ENCODE peak calls at places on chromosome 9, in six cellular contexts. One of them, this sample, is unnamed.

GRCh38 chr9:134785325-134786108 is 95.1 kb upstream of the FCN2 start:
- DNase-seq in trophoblast cell: no peak
- DNase-seq in H9: no peak
- DNase-seq in neuronal stem cell: no peak
- DNase-seq in mesenchymal stem cell: no peak
- DNase-seq in IMR-90: no peak
- DNase-seq in this sample: no peak

GRCh38 chr9:133612816-133613215 is 3.6 kb upstream of the FAM163B start:
- DNase-seq in mesenchymal stem cell: no peak
- DNase-seq in neuronal stem cell: no peak
- DNase-seq in IMR-90: no peak
- DNase-seq in trophoblast cell: no peak
- DNase-seq in H9: no peak
- DNase-seq in this sample: no peak

GRCh38 chr9:72980600-72981265 is 27.9 kb upstream of the ALDH1A1 start:
- DNase-seq in trophoblast cell: peak; percentile 83
- DNase-seq in neuronal stem cell: no peak
- DNase-seq in H9: no peak
- DNase-seq in mesenchymal stem cell: no peak
- DNase-seq in IMR-90: no peak
- DNase-seq in this sample: no peak

GRCh38 chr9:83474631-83475030 is 63.6 kb downstream of the FRMD3 start:
- DNase-seq in IMR-90: no peak
- DNase-seq in trophoblast cell: no peak
- DNase-seq in mesenchymal stem cell: no peak
- DNase-seq in H9: no peak
- DNase-seq in neuronal stem cell: no peak
- DNase-seq in this sample: no peak

GRCh38 chr9:85741112-85741874 is 461 bp downstream of the AGTPBP1 start:
- DNase-seq in trophoblast cell: peak; percentile 56
- DNase-seq in neuronal stem cell: peak; percentile 65
- DNase-seq in H9: peak; percentile 56
- DNase-seq in IMR-90: peak; percentile 8
- DNase-seq in mesenchymal stem cell: peak; percentile 65
- DNase-seq in this sample: peak; percentile 76

GRCh38 chr9:88813810-88814209 is 177.5 kb upstream of the S1PR3 start:
- DNase-seq in IMR-90: no peak
- DNase-seq in H9: no peak
- DNase-seq in neuronal stem cell: no peak
- DNase-seq in trophoblast cell: no peak
- DNase-seq in mesenchymal stem cell: peak; percentile 48
- DNase-seq in this sample: no peak

GRCh38 chr9:4211806-4212205 is 88.1 kb downstream of the GLIS3 start:
- DNase-seq in H9: no peak
- DNase-seq in mesenchymal stem cell: no peak
- DNase-seq in IMR-90: no peak
- DNase-seq in neuronal stem cell: no peak
- DNase-seq in trophoblast cell: no peak
- DNase-seq in this sample: no peak

GRCh38 chr9:72046593-72047456 is 13.6 kb downstream of the C9orf57 start:
- DNase-seq in mesenchymal stem cell: no peak
- DNase-seq in trophoblast cell: peak; percentile 67
- DNase-seq in neuronal stem cell: no peak
- DNase-seq in IMR-90: no peak
- DNase-seq in H9: no peak
- DNase-seq in this sample: no peak

GRCh38 chr9:71490810-71491209 is 277.5 kb downstream of the CEMIP2 start:
- DNase-seq in trophoblast cell: peak; percentile 32
- DNase-seq in H9: no peak
- DNase-seq in IMR-90: no peak
- DNase-seq in neuronal stem cell: no peak
- DNase-seq in mesenchymal stem cell: no peak
- DNase-seq in this sample: no peak

GRCh38 chr9:74570879-74571512 is 73.9 kb downstream of the RORB start:
- DNase-seq in H9: no peak
- DNase-seq in trophoblast cell: peak; percentile 64
- DNase-seq in IMR-90: peak; percentile 40
- DNase-seq in neuronal stem cell: peak; percentile 14
- DNase-seq in mesenchymal stem cell: peak; percentile 39
- DNase-seq in this sample: no peak

GRCh38 chr9:134644715-134645606 is 3.4 kb downstream of the COL5A1 start:
- DNase-seq in neuronal stem cell: no peak
- DNase-seq in H9: no peak
- DNase-seq in IMR-90: peak; percentile 99
- DNase-seq in mesenchymal stem cell: peak; percentile 95
- DNase-seq in trophoblast cell: peak; percentile 19
- DNase-seq in this sample: no peak

GRCh38 chr9:23447166-23447565 is 378.9 kb downstream of the ELAVL2 start:
- DNase-seq in H9: peak; percentile 35
- DNase-seq in neuronal stem cell: no peak
- DNase-seq in IMR-90: no peak
- DNase-seq in mesenchymal stem cell: no peak
- DNase-seq in trophoblast cell: no peak
- DNase-seq in this sample: no peak

GRCh38 chr9:23451802-23452418 is 374.1 kb downstream of the ELAVL2 start:
- DNase-seq in neuronal stem cell: no peak
- DNase-seq in H9: no peak
- DNase-seq in IMR-90: no peak
- DNase-seq in trophoblast cell: no peak
- DNase-seq in mesenchymal stem cell: no peak
- DNase-seq in this sample: no peak

GRCh38 chr9:23444658-23445057 is 381.4 kb downstream of the ELAVL2 start:
- DNase-seq in H9: no peak
- DNase-seq in mesenchymal stem cell: no peak
- DNase-seq in trophoblast cell: no peak
- DNase-seq in neuronal stem cell: no peak
- DNase-seq in IMR-90: no peak
- DNase-seq in this sample: no peak

DNA sequence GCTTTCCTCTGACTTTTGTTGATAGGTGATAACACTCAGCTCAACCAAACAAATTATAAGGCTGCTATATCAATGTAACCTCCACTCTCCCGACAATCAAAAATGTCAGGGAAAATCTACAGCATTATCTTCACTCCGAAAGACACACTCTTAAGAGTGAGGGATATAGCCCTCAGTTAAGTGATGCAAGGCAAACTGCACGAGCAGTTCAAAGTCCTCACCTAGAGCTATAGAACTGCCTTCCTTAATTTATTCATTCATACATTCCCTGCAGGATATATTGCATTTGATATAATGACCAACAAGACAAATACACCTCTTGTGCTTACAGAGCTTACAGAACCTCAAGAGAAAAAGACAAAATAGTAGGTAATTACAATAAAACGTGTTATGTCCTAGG is 378.1 kb downstream of the ELAVL2 start:
- DNase-seq in H9: no peak
- DNase-seq in neuronal stem cell: no peak
- DNase-seq in trophoblast cell: no peak
- DNase-seq in IMR-90: no peak
- DNase-seq in mesenchymal stem cell: no peak
- DNase-seq in this sample: no peak
- H3K14ac ChIP-seq in H9: no peak overlapping the region
- H3K14ac ChIP-seq in neuronal stem cell: no peak overlapping the region
- H3K14ac ChIP-seq in trophoblast cell: no peak overlapping the region
- H3K14ac ChIP-seq in IMR-90: no peak overlapping the region
- H3K14ac ChIP-seq in mesenchymal stem cell: no peak overlapping the region
- H3K14ac ChIP-seq in this sample: no peak overlapping the region

DNA sequence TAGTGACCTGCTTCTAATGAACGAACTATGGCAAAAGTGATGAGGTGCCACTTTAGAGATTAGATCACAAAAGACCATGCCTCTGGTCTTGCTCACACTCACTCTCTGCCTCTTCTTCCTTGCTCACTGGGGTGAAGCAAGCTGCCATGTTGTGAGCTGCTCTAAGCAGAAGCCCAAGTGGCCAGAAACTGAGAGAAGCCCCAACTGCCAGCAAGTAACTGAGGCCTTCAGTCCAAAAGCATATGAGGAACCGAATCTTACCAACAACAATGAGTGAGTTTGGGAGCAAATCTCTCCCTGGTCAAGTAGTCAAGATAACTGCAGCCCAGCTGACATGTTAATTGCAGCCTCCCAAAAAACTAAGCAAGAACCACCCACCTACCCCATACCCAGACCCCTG is 126.0 kb upstream of the ACO1 start:
- DNase-seq in H9: no peak
- DNase-seq in neuronal stem cell: no peak
- DNase-seq in mesenchymal stem cell: no peak
- DNase-seq in trophoblast cell: no peak
- DNase-seq in IMR-90: no peak
- DNase-seq in this sample: no peak
- H3K14ac ChIP-seq in H9: no peak overlapping the region
- H3K14ac ChIP-seq in neuronal stem cell: no peak overlapping the region
- H3K14ac ChIP-seq in mesenchymal stem cell: no peak overlapping the region
- H3K14ac ChIP-seq in trophoblast cell: no peak overlapping the region
- H3K14ac ChIP-seq in IMR-90: no peak overlapping the region
- H3K14ac ChIP-seq in this sample: no peak overlapping the region

GRCh38 chr9:116669296-116669695 is 17.8 kb upstream of the TRIM32 start:
- DNase-seq in trophoblast cell: peak; percentile 40
- DNase-seq in H9: no peak
- DNase-seq in IMR-90: no peak
- DNase-seq in neuronal stem cell: no peak
- DNase-seq in mesenchymal stem cell: no peak
- DNase-seq in this sample: no peak

GRCh38 chr9:116674210-116674980 is 12.7 kb upstream of the TRIM32 start:
- DNase-seq in neuronal stem cell: no peak
- DNase-seq in IMR-90: peak; percentile 33
- DNase-seq in mesenchymal stem cell: no peak
- DNase-seq in trophoblast cell: no peak
- DNase-seq in H9: no peak
- DNase-seq in this sample: no peak

GRCh38 chr9:116671605-116672004 is 15.5 kb upstream of the TRIM32 start:
- DNase-seq in mesenchymal stem cell: no peak
- DNase-seq in neuronal stem cell: no peak
- DNase-seq in IMR-90: no peak
- DNase-seq in trophoblast cell: no peak
- DNase-seq in H9: no peak
- DNase-seq in this sample: no peak

GRCh38 chr9:116673375-116673774 is 13.7 kb upstream of the TRIM32 start:
- DNase-seq in neuronal stem cell: no peak
- DNase-seq in trophoblast cell: no peak
- DNase-seq in IMR-90: no peak
- DNase-seq in H9: no peak
- DNase-seq in mesenchymal stem cell: no peak
- DNase-seq in this sample: no peak
- H3K14ac ChIP-seq in neuronal stem cell: no peak overlapping the region
- H3K14ac ChIP-seq in trophoblast cell: no peak overlapping the region
- H3K14ac ChIP-seq in IMR-90: no peak overlapping the region
- H3K14ac ChIP-seq in H9: no peak overlapping the region
- H3K14ac ChIP-seq in mesenchymal stem cell: no peak overlapping the region
- H3K14ac ChIP-seq in this sample: no peak overlapping the region

GRCh38 chr9:138072897-138073296 is 195.3 kb downstream of the CACNA1B start:
- DNase-seq in H9: peak; percentile 28
- DNase-seq in neuronal stem cell: no peak
- DNase-seq in trophoblast cell: no peak
- DNase-seq in mesenchymal stem cell: no peak
- DNase-seq in IMR-90: no peak
- DNase-seq in this sample: no peak
- H3K14ac ChIP-seq in H9: no peak overlapping the region
- H3K14ac ChIP-seq in neuronal stem cell: peak overlapping the region; percentile 10
- H3K14ac ChIP-seq in trophoblast cell: no peak overlapping the region
- H3K14ac ChIP-seq in mesenchymal stem cell: no peak overlapping the region
- H3K14ac ChIP-seq in IMR-90: no peak overlapping the region
- H3K14ac ChIP-seq in this sample: no peak overlapping the region

DNA sequence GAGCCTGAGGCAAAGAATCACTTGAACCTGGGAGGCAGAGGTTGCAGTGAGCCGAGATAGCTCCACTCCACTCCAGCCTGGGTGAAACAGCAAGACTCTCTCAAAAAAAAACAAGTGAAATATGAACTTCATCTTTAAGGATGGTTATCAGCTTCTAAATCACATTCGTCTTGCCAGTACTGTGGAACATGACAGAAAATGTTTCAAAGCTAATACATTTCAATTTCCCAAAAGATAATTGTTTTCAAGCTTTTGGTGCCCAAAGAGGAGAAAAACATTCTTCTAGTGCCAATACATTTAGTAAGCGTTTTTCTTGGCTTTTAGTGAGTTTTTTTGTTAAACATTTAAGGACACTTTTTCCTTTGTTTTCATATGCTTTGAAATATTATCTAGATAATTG is 4.4 kb upstream of the IFT74 start:
- DNase-seq in H9: no peak
- DNase-seq in IMR-90: no peak
- DNase-seq in neuronal stem cell: no peak
- DNase-seq in mesenchymal stem cell: no peak
- DNase-seq in trophoblast cell: no peak
- DNase-seq in this sample: no peak
- H3K14ac ChIP-seq in H9: no peak overlapping the region
- H3K14ac ChIP-seq in IMR-90: no peak overlapping the region
- H3K14ac ChIP-seq in neuronal stem cell: no peak overlapping the region
- H3K14ac ChIP-seq in mesenchymal stem cell: no peak overlapping the region
- H3K14ac ChIP-seq in trophoblast cell: no peak overlapping the region
- H3K14ac ChIP-seq in this sample: no peak overlapping the region